ENCODE peak calls at places on chromosome 16, in six cellular contexts. Q, S, Z, J, T and X are unnamed samples.

GRCh38 chr16:11253995-11254912 is 1.8 kb downstream of the SOCS1 start:
- DNase-seq in Q (no peak), S (no peak), Z (no peak), J (no peak), T (no peak), X (no peak)

GRCh38 chr16:83211711-83212110 is 584.9 kb downstream of the CDH13 start:
- DNase-seq in Q (no peak), S (no peak), Z (no peak), J (no peak), T (no peak), X (no peak)

GRCh38 chr16:25110392-25110947 is 1.1 kb upstream of the LCMT1 start:
- DNase-seq in Q (no peak), S (no peak), Z (peak; percentile 42), J (no peak), T (no peak), X (no peak)

GRCh38 chr16:29818082-29818481 is 2.1 kb downstream of the PAGR1 start:
- DNase-seq in Q (no peak), S (no peak), Z (no peak), J (no peak), T (no peak), X (no peak)

GRCh38 chr16:52914428-52914827 is 138.3 kb downstream of the CHD9NB start:
- DNase-seq in Q (no peak), S (no peak), Z (no peak), J (no peak), T (peak; percentile 53), X (no peak)

GRCh38 chr16:56944954-56945839 is 13.3 kb downstream of the HERPUD1 start:
- DNase-seq in Q (no peak), S (no peak), Z (no peak), J (no peak), T (no peak), X (peak; percentile 61)

GRCh38 chr16:3518983-3519343 is 18.2 kb downstream of the CLUAP1 start:
- DNase-seq in Q (no peak), S (no peak), Z (no peak), J (no peak), T (no peak), X (no peak)

GRCh38 chr16:47492428-47493357 is 31.6 kb downstream of the PHKB start:
- DNase-seq in Q (no peak), S (peak; percentile 5), Z (peak; percentile 92), J (peak; percentile 92), T (no peak), X (peak; percentile 76)

GRCh38 chr16:24255446-24256352 is at the start of gene CACNG3:
- DNase-seq in Q (no peak), S (peak; percentile 82), Z (peak; percentile 85), J (peak; percentile 37), T (peak; percentile 96), X (no peak)

GRCh38 chr16:85170066-85171003 is 58.1 kb upstream of the CIBAR2 start:
- DNase-seq in Q (no peak), S (no peak), Z (no peak), J (no peak), T (no peak), X (no peak)

GRCh38 chr16:9322735-9323134 is 231.3 kb downstream of the HAPSTR1 start:
- DNase-seq in Q (no peak), S (no peak), Z (no peak), J (no peak), T (no peak), X (no peak)

GRCh38 chr16:66262253-66263167 is 104.0 kb upstream of the CDH5 start:
- DNase-seq in Q (no peak), S (no peak), Z (no peak), J (no peak), T (no peak), X (no peak)

GRCh38 chr16:64841071-64841470 is 280.8 kb downstream of the CDH11 start:
- DNase-seq in Q (no peak), S (no peak), Z (no peak), J (no peak), T (no peak), X (no peak)

GRCh38 chr16:5504028-5504758 is 406.6 kb upstream of the EEF2KMT start:
- DNase-seq in Q (no peak), S (no peak), Z (no peak), J (no peak), T (no peak), X (no peak)

GRCh38 chr16:87576191-87576590 is 26.1 kb upstream of the JPH3 start:
- DNase-seq in Q (no peak), S (no peak), Z (peak; percentile 18), J (no peak), T (no peak), X (no peak)

GRCh38 chr16:87571868-87572244 is 30.5 kb upstream of the JPH3 start:
- DNase-seq in Q (no peak), S (no peak), Z (no peak), J (no peak), T (no peak), X (no peak)

GRCh38 chr16:87572959-87573358 is 29.3 kb upstream of the JPH3 start:
- DNase-seq in Q (no peak), S (no peak), Z (no peak), J (no peak), T (no peak), X (no peak)

GRCh38 chr16:87578531-87578930 is 23.8 kb upstream of the JPH3 start:
- DNase-seq in Q (no peak), S (no peak), Z (no peak), J (no peak), T (no peak), X (no peak)

GRCh38 chr16:87575027-87575804 is 27.1 kb upstream of the JPH3 start:
- DNase-seq in Q (no peak), S (peak; percentile 71), Z (peak; percentile 48), J (no peak), T (peak; percentile 77), X (no peak)
- TF ChIP-seq ZNF274 in Q (no peak), S (no peak), Z (no peak), J (no peak), T (no peak), X (no peak)

DNA sequence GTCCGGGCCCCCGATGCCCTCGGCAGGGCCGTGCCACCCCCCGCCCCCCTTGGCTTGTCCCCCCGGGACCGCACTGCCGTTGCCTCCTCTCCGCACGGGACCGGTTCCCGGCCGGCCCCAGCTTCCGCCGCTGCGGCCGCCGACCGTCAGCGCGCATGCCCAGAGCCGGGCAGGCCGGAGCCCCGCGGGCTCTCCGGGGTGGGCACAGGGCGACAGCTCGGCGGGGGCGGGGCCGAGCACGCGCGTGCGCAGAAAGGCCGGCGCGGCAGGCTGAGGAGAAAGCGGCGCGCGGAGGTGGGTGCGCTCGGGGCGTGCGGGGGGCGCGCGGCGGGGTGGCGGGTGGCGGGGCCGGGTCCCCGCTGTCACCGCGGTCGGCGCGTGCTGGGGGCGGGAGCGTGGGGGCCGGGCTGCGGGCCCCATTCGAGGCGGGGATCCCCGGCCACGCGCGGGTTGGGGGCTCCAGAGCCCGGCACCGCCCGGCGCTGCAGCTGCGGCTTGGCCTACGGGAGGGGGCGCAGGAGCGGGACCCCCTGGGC is at the start of gene TBC1D24:
- DNase-seq in Q (peak; percentile 50), S (peak; percentile 66), Z (peak; percentile 88), J (peak; percentile 67), T (peak; percentile 90), X (no peak)
- H3K9ac ChIP-seq in Q (peak within 1 kb of the TSS; percentile 95), S (peak within 1 kb of the TSS; percentile 94), Z (peak within 1 kb of the TSS; percentile 80), J (peak within 1 kb of the TSS; percentile 75), T (no peak within 1 kb of the TSS), X (peak within 1 kb of the TSS; percentile 66)

GRCh38 chr16:28589069-28589468 is 7.8 kb downstream of the SULT1A2 start:
- DNase-seq in Q (no peak), S (no peak), Z (no peak), J (no peak), T (no peak), X (no peak)
- TF ChIP-seq ZNF274 in Q (no peak), S (no peak), Z (no peak), J (no peak), T (no peak), X (no peak)

DNA sequence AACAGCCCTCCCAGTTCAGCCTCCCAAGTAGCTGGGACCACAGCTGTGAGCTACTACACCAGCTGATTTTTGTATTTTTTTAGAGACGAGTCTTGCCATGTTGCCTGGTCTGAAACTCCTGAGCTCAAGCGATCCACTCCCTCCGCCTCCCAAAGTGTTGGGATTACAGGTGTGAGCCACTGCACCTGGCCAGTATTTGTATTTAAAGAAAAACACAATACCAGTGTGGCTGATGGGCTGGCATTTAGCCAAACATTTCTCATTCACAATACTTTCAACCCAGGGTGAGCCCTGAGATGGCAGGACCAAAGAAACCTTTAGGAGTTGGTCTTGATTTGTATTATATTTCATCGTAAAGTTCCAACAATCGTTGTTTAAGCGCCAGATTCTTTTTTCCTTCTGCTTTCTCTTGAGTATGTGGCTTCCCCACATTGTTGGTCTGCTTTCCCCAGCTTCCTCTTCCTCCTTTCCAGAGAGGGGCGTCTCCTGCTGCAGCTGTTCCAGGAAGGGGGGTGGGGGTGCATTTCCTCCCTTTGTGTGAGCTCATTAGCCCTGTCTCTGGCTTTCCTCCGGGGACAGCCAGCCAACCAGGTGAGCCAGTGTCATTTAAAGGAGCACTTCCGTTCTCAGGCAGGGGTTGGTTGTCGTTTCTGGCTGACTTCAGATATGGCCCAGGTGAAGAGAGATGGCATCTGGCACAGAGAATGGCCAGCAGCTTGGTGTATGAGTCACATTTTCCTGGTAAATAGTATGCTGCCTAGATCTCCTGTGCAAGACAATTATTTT is 79.9 kb downstream of the GPRC5B start:
- DNase-seq in Q (no peak), S (peak; percentile 22), Z (peak; percentile 9), J (no peak), T (peak; percentile 55), X (no peak)
- H3K9ac ChIP-seq in Q (no peak overlapping the region), S (no peak overlapping the region), Z (no peak overlapping the region), J (no peak overlapping the region), T (no peak overlapping the region), X (no peak overlapping the region)

DNA sequence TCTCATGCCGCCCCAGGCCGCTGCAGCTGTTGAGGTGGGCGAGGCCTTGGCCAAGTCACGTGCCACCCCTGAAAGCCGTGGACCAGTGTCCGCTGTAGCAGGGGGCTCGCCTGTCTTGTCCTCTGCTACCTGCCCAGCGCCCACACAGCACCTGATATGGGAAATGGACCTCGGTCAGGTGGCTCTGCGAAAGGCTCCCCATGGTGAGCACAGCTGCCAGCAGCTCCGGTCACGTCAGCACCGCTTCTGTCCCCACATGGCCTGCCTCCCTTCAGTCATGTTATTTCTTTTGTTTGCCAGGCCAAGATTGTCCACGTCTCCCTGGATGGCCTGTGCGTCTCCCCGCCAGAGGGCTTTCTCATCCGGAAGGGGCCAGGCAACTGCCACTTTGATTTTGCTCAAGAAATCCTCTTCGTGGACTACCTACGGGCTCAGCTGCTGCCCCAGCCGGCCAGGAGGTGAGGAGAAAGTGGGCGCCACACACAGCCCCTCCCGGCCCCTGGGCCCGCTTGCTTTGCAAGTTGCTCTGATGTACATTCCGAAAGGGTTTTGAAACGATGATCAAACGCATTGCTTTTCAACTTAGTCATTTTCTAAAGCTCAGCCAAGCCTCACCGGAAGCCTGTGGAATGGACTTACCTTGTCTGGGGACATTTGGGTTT is 219.7 kb downstream of the KATNIP start:
- DNase-seq in Q (peak; percentile 80), S (peak; percentile 30), Z (no peak), J (no peak), T (no peak), X (no peak)
- TF ChIP-seq ZNF274 in Q (no peak), S (no peak), Z (no peak), J (no peak), T (no peak), X (no peak)